ENCODE peak calls at places on chromosomes 12 and 14, in eight cellular contexts. E, J, Z, F, L, O, G and U are unnamed samples.

GRCh38 chr12:110135012-110135411 is 10.9 kb downstream of the IFT81 start:
- DNase-seq in E (peak; percentile 57), J (no peak), Z (no peak), F (no peak), L (no peak), O (no peak), G (no peak), U (no peak)

GRCh38 chr12:68292157-68292940 is 38.9 kb upstream of the IL22 start:
- DNase-seq in E (peak; percentile 39), J (no peak), Z (no peak), F (no peak), L (no peak), O (no peak), G (no peak), U (no peak)

GRCh38 chr12:17192721-17193120 is 586.8 kb upstream of the LMO3 start:
- DNase-seq in E (no peak), J (no peak), Z (no peak), F (no peak), L (no peak), O (no peak), G (no peak), U (no peak)

GRCh38 chr12:94831081-94831747 is 172.3 kb downstream of the NDUFA12 start:
- DNase-seq in E (no peak), J (no peak), Z (no peak), F (no peak), L (no peak), O (peak; percentile 11), G (no peak), U (no peak)

GRCh38 chr12:33486058-33486457 is 46.4 kb upstream of the SYT10 start:
- DNase-seq in E (no peak), J (no peak), Z (no peak), F (no peak), L (no peak), O (no peak), G (no peak), U (no peak)

GRCh38 chr12:25730489-25731349 is 177.6 kb upstream of the LMNTD1 start:
- DNase-seq in E (no peak), J (no peak), Z (no peak), F (no peak), L (no peak), O (no peak), G (no peak), U (no peak)

GRCh38 chr14:65101631-65102440 is 481 bp downstream of the MAX start:
- DNase-seq in E (no peak), J (peak; percentile 58), Z (peak; percentile 49), F (peak; percentile 65), L (peak; percentile 23), O (peak; percentile 14), G (no peak), U (no peak)

GRCh38 chr12:88833641-88834116 is 253.4 kb upstream of the KITLG start:
- DNase-seq in E (peak; percentile 59), J (no peak), Z (no peak), F (no peak), L (no peak), O (no peak), G (no peak), U (no peak)

GRCh38 chr14:72577521-72577920 is 316.4 kb downstream of the DPF3 start:
- DNase-seq in E (no peak), J (no peak), Z (no peak), F (no peak), L (no peak), O (no peak), G (no peak), U (peak; percentile 65)

GRCh38 chr14:68160269-68160668 is 340.7 kb downstream of the RAD51B start:
- DNase-seq in E (no peak), J (no peak), Z (no peak), F (no peak), L (no peak), O (no peak), G (no peak), U (no peak)
- H3K4me1 ChIP-seq in E (no peaks in the 10 kb centered on the region), J (peaks cover 14% of the 10 kb centered on the region), Z (peaks cover 27% of the 10 kb centered on the region), F (peaks cover 10% of the 10 kb centered on the region), L (peaks cover 15% of the 10 kb centered on the region), O (no peaks in the 10 kb centered on the region), G (peaks cover 4% of the 10 kb centered on the region), U (peaks cover 17% of the 10 kb centered on the region)

GRCh38 chr14:69399750-69400149 is 1.3 kb downstream of the SLC39A9 start:
- DNase-seq in E (no peak), J (no peak), Z (no peak), F (no peak), L (no peak), O (no peak), G (no peak), U (no peak)

GRCh38 chr14:69398053-69398817 is at the start of the genes ERH and SLC39A9:
- DNase-seq in E (peak; percentile 95), J (peak; percentile 97), Z (peak; percentile 95), F (peak; percentile 94), L (peak; percentile 96), O (peak; percentile 97), G (peak; percentile 95), U (peak; percentile 96)

GRCh38 chr14:69400154-69400553 is 1.7 kb downstream of the SLC39A9 start:
- DNase-seq in E (no peak), J (no peak), Z (no peak), F (no peak), L (no peak), O (no peak), G (no peak), U (no peak)

GRCh38 chr14:69395929-69396328 is 2.2 kb downstream of the ERH start:
- DNase-seq in E (no peak), J (no peak), Z (no peak), F (no peak), L (no peak), O (no peak), G (no peak), U (no peak)

DNA sequence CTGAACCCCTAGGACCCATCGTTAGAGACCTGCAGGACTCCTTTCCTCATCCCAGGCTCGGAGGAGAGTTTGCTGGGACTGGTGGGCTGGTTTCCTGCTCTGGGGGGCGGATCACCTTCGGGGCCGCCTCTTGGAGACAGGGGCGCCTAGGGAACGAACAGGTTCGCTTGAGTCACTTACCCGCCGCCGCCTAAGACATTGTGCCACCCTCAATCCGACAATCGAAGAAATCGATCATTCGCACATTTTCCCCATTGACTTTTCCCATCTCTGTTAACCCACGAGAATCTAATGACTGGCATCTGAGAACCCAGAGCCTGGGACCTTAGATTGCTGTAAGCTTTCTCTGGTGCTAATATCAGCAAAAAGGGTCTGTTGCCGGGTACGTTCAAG is 322 bp downstream of the SLC39A9 start:
- DNase-seq in E (no peak), J (no peak), Z (no peak), F (no peak), L (no peak), O (no peak), G (no peak), U (no peak)
- H3K4me1 ChIP-seq in E (peaks cover 34% of the 10 kb centered on the region), J (peaks cover 48% of the 10 kb centered on the region), Z (peaks cover 17% of the 10 kb centered on the region), F (peaks cover 11% of the 10 kb centered on the region), L (peaks cover 83% of the 10 kb centered on the region), O (peaks cover 17% of the 10 kb centered on the region), G (peaks cover 19% of the 10 kb centered on the region), U (peaks cover 38% of the 10 kb centered on the region)

DNA sequence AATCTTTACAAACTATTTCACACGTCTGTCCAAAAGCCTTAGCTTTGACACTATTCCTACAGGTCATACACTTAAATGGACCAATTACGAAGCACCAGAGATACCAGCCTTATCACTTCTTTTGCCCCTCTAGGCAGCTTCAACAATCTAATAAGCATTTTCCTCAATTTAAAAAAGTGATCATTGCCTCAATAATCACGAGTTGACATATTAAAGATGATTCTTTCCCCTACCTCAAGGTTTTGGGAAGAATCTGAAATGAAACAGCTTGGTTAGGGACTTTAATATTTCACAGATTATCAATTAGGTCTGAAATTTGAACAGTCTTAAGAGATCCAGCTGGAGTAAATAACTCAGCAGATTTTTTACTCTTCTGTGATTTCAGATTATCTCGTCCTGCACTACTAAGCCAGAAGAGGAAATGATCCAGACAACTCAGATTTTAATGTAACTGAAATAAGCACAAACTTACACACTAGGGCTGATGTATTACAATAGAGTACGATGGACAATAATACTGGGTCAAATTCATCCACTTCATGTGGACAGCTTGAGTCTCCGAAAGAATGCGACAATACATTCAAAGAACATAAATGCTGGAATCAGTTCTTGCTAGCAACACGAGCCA is 15.9 kb downstream of the UBE2N start:
- DNase-seq in E (no peak), J (no peak), Z (no peak), F (no peak), L (no peak), O (no peak), G (no peak), U (no peak)
- H3K4me1 ChIP-seq in E (no peaks in the 10 kb centered on the region), J (peaks cover 95% of the 10 kb centered on the region), Z (peaks cover 3% of the 10 kb centered on the region), F (peaks cover 22% of the 10 kb centered on the region), L (peaks cover 98% of the 10 kb centered on the region), O (peaks cover 14% of the 10 kb centered on the region), G (no peaks in the 10 kb centered on the region), U (peaks cover 58% of the 10 kb centered on the region)

GRCh38 chr12:170361-171225 is 43.4 kb downstream of the SLC6A12 start:
- DNase-seq in E (no peak), J (no peak), Z (no peak), F (no peak), L (no peak), O (no peak), G (no peak), U (no peak)
- H3K4me1 ChIP-seq in E (peaks cover 21% of the 10 kb centered on the region), J (peaks cover 10% of the 10 kb centered on the region), Z (peaks cover 4% of the 10 kb centered on the region), F (no peaks in the 10 kb centered on the region), L (peaks cover 89% of the 10 kb centered on the region), O (peaks cover 13% of the 10 kb centered on the region), G (peaks cover 5% of the 10 kb centered on the region), U (peaks cover 17% of the 10 kb centered on the region)

DNA sequence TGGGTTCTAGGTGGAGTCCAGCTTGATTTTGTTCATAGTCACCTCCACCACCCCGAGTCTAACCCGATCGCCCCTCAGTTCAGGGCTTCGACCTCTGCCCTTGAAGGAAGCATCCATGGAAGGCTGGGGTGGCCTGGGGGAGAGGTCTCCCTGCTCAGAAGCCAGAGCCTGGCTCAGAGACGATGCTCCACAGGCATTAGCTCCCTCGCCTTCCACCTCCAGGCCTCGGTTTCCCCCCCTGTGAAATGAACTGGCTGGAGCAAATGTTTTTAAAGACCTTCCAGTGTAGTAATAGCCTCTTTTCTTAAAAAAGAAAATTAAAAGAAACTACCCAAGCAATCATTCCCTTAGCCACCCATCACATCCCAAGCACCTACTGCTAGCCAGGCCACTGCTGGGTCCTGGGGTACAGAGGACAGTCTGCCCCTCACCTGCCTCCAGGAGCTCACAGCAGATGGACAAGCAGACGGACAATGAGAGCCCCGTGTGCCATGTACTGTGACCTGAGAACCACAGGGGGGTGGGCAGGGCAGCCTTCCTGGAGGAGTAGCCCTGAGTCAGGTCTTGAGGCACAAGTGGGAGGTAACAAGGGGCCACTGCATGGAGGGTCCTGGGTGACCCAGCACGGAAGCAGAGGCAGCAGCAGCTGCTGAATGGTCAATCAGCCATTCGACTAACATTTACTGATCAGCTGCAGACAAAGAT is 42.3 kb upstream of the EML1 start:
- DNase-seq in E (no peak), J (peak; percentile 33), Z (peak; percentile 5), F (no peak), L (no peak), O (no peak), G (no peak), U (no peak)
- H3K4me1 ChIP-seq in E (peaks cover 63% of the 10 kb centered on the region), J (peaks cover 85% of the 10 kb centered on the region), Z (peaks cover 1% of the 10 kb centered on the region), F (no peaks in the 10 kb centered on the region), L (peaks cover 94% of the 10 kb centered on the region), O (peaks cover 56% of the 10 kb centered on the region), G (peaks cover 41% of the 10 kb centered on the region), U (peaks cover 43% of the 10 kb centered on the region)

GRCh38 chr12:53465679-53466078 is 13.8 kb downstream of the PCBP2 start:
- DNase-seq in E (no peak), J (no peak), Z (no peak), F (no peak), L (no peak), O (no peak), G (no peak), U (no peak)
- H3K4me1 ChIP-seq in E (no peaks in the 10 kb centered on the region), J (no peaks in the 10 kb centered on the region), Z (peaks cover 7% of the 10 kb centered on the region), F (no peaks in the 10 kb centered on the region), L (peaks cover 98% of the 10 kb centered on the region), O (peaks cover 6% of the 10 kb centered on the region), G (no peaks in the 10 kb centered on the region), U (no peaks in the 10 kb centered on the region)